ENCODE peak calls at places on chromosomes 7 and 10, in ten cellular contexts. L is transverse colon, V is tibial nerve, P is A549, Y is sigmoid colon, F is H1, Q is stomach, B is ovary, A is HepG2, S is K562. N is an unnamed sample.

GRCh38 chr10:93813507-93814465 is 56.0 kb downstream of the LGI1 start:
- DNase-seq in V (peak), B (peak), Y (no peak), A (peak), F (peak), P (peak), Q (peak), S (no peak), L (peak), N (no peak)

GRCh38 chr10:34205452-34205851 is 609.6 kb downstream of the PARD3 start:
- DNase-seq in B (no peak), P (no peak), Y (no peak), L (no peak), S (no peak), Q (no peak), F (no peak), V (no peak), A (no peak), N (no peak)

GRCh38 chr7:5689716-5690115 is 91.7 kb downstream of the RNF216 start:
- DNase-seq in V (no peak), P (no peak), S (no peak), Q (no peak), Y (no peak), F (no peak), L (no peak), A (no peak), B (no peak), N (no peak)

GRCh38 chr7:127844707-127845331 is 186.4 kb downstream of the LRRC4 start:
- DNase-seq in A (no peak), P (no peak), F (no peak), V (peak), L (peak), B (peak), Q (peak), S (peak), Y (peak), N (no peak)

GRCh38 chr7:139869886-139870285 is 40.8 kb downstream of the TBXAS1 start:
- DNase-seq in A (no peak), Y (no peak), P (no peak), S (no peak), F (no peak), L (no peak), Q (no peak), B (no peak), V (no peak), N (no peak)

GRCh38 chr10:28072573-28072972 is 73.7 kb upstream of the ODAD2 start:
- DNase-seq in L (no peak), F (no peak), Q (no peak), P (no peak), B (no peak), A (no peak), S (no peak), V (no peak), Y (no peak), N (no peak)

GRCh38 chr7:101686030-101686429 is 56.9 kb upstream of the MYL10 start:
- DNase-seq in V (no peak), Y (no peak), B (no peak), A (no peak), F (no peak), P (no peak), Q (no peak), L (no peak), S (no peak), N (no peak)

GRCh38 chr10:8273749-8274148 is 219.3 kb downstream of the GATA3 start:
- DNase-seq in Y (no peak), L (no peak), S (no peak), Q (no peak), V (no peak), F (no peak), A (no peak), P (no peak), B (no peak), N (no peak)

GRCh38 chr7:157224627-157225026 is 85.9 kb downstream of the UBE3C start:
- DNase-seq in V (no peak), B (no peak), Y (no peak), S (no peak), P (peak), F (no peak), A (peak), L (no peak), Q (no peak), N (no peak)

GRCh38 chr7:44282601-44283171 is 42.7 kb downstream of the CAMK2B start:
- DNase-seq in Q (no peak), Y (peak), S (no peak), A (no peak), F (no peak), V (no peak), P (no peak), B (peak), L (peak), N (no peak)

GRCh38 chr10:128499956-128500355 is 373.7 kb upstream of the MKI67 start:
- DNase-seq in F (no peak), Y (no peak), B (no peak), V (no peak), S (peak), Q (no peak), P (no peak), A (no peak), L (no peak), N (no peak)

GRCh38 chr7:105776068-105776790 is 100.2 kb downstream of the ATXN7L1 start:
- DNase-seq in B (peak), Q (peak), V (peak), Y (peak), A (peak), L (peak), F (peak), P (peak), S (peak), N (no peak)

GRCh38 chr10:113268186-113268585 is 284.7 kb upstream of the HABP2 start:
- DNase-seq in S (no peak), Q (no peak), V (no peak), L (no peak), P (no peak), A (no peak), F (no peak), B (no peak), Y (no peak), N (no peak)

GRCh38 chr7:73715648-73716317 is 3.7 kb downstream of the STX1A start:
- DNase-seq in A (peak), P (peak), Y (no peak), L (peak), F (no peak), V (no peak), S (peak), B (no peak), Q (peak), N (no peak)

GRCh38 chr10:132115736-132116135 is 50.0 kb downstream of the JAKMIP3 start:
- DNase-seq in P (no peak), L (no peak), Y (peak), F (no peak), V (no peak), S (no peak), A (no peak), Q (no peak), B (peak), N (no peak)

GRCh38 chr10:4663162-4663992 is 162.6 kb upstream of the AKR1E2 start:
- DNase-seq in L (peak), P (peak), Q (peak), F (no peak), V (peak), S (peak), Y (peak), B (no peak), A (peak), N (no peak)

GRCh38 chr7:26646666-26647065 is 217.7 kb downstream of the SKAP2 start:
- DNase-seq in Q (no peak), L (no peak), B (no peak), V (no peak), P (no peak), S (no peak), F (no peak), A (no peak), Y (no peak), N (no peak)

GRCh38 chr7:26650081-26650480 is 214.3 kb downstream of the SKAP2 start:
- DNase-seq in L (no peak), Y (no peak), V (no peak), Q (no peak), P (no peak), A (no peak), S (no peak), F (no peak), B (no peak), N (no peak)

GRCh38 chr7:26649388-26649787 is 215.0 kb downstream of the SKAP2 start:
- DNase-seq in A (no peak), Y (no peak), F (no peak), S (no peak), Q (no peak), B (no peak), V (no peak), L (no peak), P (no peak), N (no peak)

GRCh38 chr7:26645126-26645525 is 219.3 kb downstream of the SKAP2 start:
- DNase-seq in V (no peak), B (no peak), P (no peak), S (no peak), F (no peak), Y (no peak), Q (no peak), L (no peak), A (no peak), N (no peak)

DNA sequence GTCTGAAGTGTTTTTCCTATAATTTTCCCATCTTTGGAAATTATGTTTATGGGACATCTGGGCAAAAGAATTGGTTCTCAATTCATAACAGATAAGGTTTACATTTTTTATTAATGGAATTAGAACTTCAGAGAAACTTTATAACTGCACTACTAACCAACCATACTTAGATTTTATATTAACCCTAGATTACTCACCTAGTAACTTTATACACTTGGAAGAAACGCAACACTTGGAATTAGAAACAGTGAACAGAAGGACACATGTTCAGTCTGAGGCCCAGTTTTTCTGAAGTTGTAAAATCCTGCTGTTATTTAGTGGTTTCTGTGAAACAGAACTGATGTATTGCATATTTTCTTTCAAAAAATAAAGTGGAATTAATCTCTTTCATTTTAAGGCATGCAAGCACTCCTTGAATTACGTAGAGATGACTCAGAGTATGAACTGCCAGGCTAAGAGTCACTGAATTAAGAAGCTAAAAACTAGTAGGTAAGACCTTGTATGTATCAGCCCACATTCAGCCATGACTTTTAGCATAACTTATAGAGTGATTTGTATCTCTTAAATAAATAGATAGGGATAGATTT is 215.9 kb downstream of the SKAP2 start:
- DNase-seq in A (no peak), F (no peak), B (no peak), Y (no peak), L (no peak), P (peak), Q (no peak), V (no peak), S (no peak), N (no peak)
- TF ChIP-seq CTCF in A (no peak), F (no peak), B (no peak), Y (no peak), L (no peak), P (no peak), Q (no peak), V (no peak), S (no peak), N (no peak)

GRCh38 chr7:46279290-46279689 is 358.2 kb upstream of the IGFBP3 start:
- DNase-seq in L (no peak), S (no peak), A (no peak), Y (no peak), F (no peak), P (no peak), Q (no peak), B (no peak), V (no peak), N (no peak)
- TF ChIP-seq EP300 in L (no peak), S (no peak), A (no peak), Y (no peak), F (no peak), P (no peak), Q (no peak), B (no peak), V (no peak), N (no peak)

GRCh38 chr7:26151953-26152781 is at the start of gene NFE2L3:
- DNase-seq in Q (peak), S (peak), Y (peak), L (peak), V (peak), B (peak), P (peak), F (no peak), A (peak), N (no peak)
- TF ChIP-seq CTCF in Q (no peak), S (no peak), Y (no peak), L (no peak), V (peak), B (no peak), P (no peak), F (no peak), A (peak), N (no peak)

GRCh38 chr7:2169923-2170575 is 62.7 kb downstream of the MAD1L1 start:
- DNase-seq in F (no peak), B (no peak), Y (no peak), Q (no peak), L (no peak), V (no peak), P (no peak), A (no peak), S (no peak), N (no peak)
- TF ChIP-seq EP300 in F (no peak), B (no peak), Y (no peak), Q (no peak), L (no peak), V (no peak), P (no peak), A (no peak), S (no peak), N (no peak)

DNA sequence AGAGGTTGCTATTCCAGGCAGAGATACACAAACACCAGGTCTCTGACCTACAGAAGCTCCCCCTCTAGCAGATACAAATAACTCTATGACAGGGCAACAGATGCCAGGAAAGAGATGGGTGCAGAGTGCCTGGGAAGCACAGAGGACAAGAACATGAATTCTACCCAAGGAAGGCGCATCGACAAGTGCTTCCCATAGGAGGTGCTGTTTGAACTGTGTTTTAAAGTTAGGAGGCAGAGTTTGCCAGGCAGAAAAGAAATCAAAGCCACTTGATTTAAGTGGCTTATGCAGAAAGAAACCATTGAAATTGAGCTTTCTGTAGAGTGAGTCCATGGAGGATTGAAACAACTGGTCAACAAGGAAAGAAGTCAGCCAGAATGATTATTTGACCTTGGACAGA is 35.3 kb upstream of the EGR2 start:
- DNase-seq in A (no peak), Q (no peak), F (no peak), V (no peak), L (peak), P (peak), S (no peak), Y (no peak), B (no peak), N (no peak)
- TF ChIP-seq CTCF in A (peak), Q (no peak), F (peak), V (no peak), L (no peak), P (peak), S (peak), Y (no peak), B (no peak), N (no peak)

GRCh38 chr7:95881597-95881996 is 109.2 kb downstream of the DYNC1I1 start:
- DNase-seq in B (no peak), P (no peak), V (no peak), Q (no peak), A (no peak), F (no peak), S (no peak), Y (no peak), L (no peak), N (no peak)

GRCh38 chr7:95883208-95883607 is 110.9 kb downstream of the DYNC1I1 start:
- DNase-seq in V (no peak), L (no peak), F (no peak), Q (no peak), A (no peak), S (no peak), P (no peak), Y (no peak), B (no peak), N (no peak)

DNA sequence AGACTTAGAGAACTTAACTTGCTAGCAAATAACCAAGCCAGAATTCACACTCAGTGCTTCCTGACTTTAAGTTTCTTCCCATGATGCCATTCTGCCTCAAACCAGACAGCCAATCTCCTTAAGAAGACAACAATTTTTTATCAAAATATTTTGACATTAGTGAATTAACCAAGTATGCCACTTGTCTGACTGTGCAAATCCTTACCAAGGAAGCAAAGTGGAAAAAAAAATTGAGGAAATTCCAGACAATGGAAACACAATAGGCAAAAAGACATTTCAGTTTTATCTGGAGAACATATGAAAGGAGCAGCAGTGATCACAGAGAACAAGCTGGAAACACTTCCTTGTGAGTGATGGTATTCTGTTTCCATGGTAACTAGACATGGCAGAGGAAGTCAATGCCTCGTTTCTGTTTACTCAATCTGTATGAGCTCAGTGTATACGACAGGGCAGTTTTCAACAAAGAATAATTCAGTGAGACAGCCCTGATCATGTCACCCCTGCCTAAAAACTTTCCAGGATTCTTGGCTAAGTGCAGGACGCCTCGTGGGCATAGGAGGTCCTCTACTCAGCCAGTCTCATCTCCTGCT is 114.2 kb downstream of the DYNC1I1 start:
- DNase-seq in A (peak), S (no peak), B (no peak), Y (no peak), F (no peak), V (no peak), Q (no peak), L (no peak), P (peak), N (peak)
- TF ChIP-seq EP300 in A (no peak), S (no peak), B (no peak), Y (no peak), F (no peak), V (no peak), Q (no peak), L (no peak), P (no peak), N (no peak)

GRCh38 chr10:71521504-71522290 is 125.0 kb downstream of the CDH23 start:
- DNase-seq in L (no peak), V (no peak), Q (no peak), P (no peak), A (no peak), F (no peak), Y (no peak), S (no peak), B (no peak), N (no peak)
- TF ChIP-seq CTCF in L (no peak), V (no peak), Q (no peak), P (no peak), A (no peak), F (no peak), Y (no peak), S (no peak), B (no peak), N (no peak)

DNA sequence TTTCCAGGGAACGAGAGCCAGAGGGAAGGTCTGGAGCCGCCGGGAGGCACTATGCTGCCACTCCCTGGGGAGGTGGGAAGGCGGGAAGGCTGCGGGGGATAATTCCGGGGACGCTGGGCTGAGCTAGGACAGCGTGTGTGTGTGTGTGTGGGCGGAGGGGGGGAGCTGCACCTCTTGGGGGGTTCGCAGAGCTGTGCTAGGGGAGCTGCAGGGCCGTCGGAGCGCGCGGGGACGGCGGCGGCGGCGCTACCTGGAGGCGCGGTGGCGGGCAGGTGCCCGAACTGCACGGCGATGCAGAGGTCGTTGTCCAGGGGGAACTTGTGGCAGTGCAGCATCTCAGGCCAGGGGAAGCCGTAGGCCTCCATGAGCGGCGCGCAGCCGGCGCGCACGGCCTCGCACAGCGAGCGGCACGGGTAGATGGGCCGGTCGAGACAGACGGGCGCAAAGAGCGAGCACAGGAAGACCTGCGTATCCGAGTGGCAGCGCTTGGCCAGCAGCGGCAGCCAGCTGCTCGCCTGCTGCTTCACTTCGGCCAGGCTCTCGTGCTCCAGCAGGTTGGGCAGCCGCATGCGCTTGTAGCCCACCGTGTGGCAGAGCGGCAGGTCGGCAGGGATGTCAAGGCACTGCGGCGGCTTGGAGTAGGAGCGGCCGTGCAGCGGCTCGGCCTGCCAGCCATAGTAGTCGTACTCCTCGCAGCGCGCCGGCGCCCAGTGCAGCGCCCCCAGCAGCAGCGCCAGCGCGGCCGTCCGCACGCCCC is 566 bp downstream of the SFRP5 start:
- DNase-seq in P (peak), B (no peak), F (no peak), V (no peak), S (peak), A (no peak), L (no peak), Y (no peak), Q (no peak), N (no peak)
- TF ChIP-seq EP300 in P (no peak), B (no peak), F (no peak), V (no peak), S (no peak), A (no peak), L (no peak), Y (no peak), Q (no peak), N (no peak)

GRCh38 chr10:77711683-77712049 is 74.1 kb upstream of the KCNMA1 start:
- DNase-seq in F (no peak), Q (no peak), P (no peak), S (no peak), L (no peak), A (no peak), V (no peak), Y (no peak), B (no peak), N (no peak)
- TF ChIP-seq CTCF in F (no peak), Q (no peak), P (peak), S (no peak), L (peak), A (no peak), V (no peak), Y (no peak), B (no peak), N (no peak)

N was measured in esophagus muscularis mucosa.